ENCODE peak calls at places on chromosomes 11 and 22, in ten cellular contexts. V is body of pancreas; B is heart left ventricle; Q is colonic mucosa; Y is keratinocyte; K is cardiac muscle cell; U is IMR-90; P is CD8-positive, alpha-beta T cell; S is uterus; D is testis. I is an unnamed sample.

GRCh38 chr11:73218106-73218829 is at the start of gene P2RY2:
- DNase-seq in V (peak; percentile 89), B (peak; percentile 85), Q (peak; percentile 93), Y (no peak), K (peak; percentile 79), U (no peak), P (peak; percentile 21), S (peak; percentile 27), D (peak; percentile 53), I (peak; percentile 84)

GRCh38 chr11:108324587-108324986 is 101.7 kb downstream of the ATM start:
- DNase-seq in V (no peak), B (no peak), Q (no peak), Y (no peak), K (no peak), U (peak; percentile 57), P (no peak), S (no peak), D (no peak), I (no peak)

GRCh38 chr11:324131-324530 is 3.5 kb upstream of the IFITM3 start:
- DNase-seq in V (no peak), B (no peak), Q (no peak), Y (no peak), K (no peak), U (no peak), P (no peak), S (peak; percentile 23), D (peak; percentile 26), I (no peak)

GRCh38 chr22:32058656-32059280 is 15.7 kb downstream of the SLC5A1 start:
- DNase-seq in V (no peak), B (peak; percentile 16), Q (no peak), Y (no peak), K (peak; percentile 90), U (no peak), P (no peak), S (no peak), D (no peak), I (no peak)

GRCh38 chr22:44455151-44455962 is 42.7 kb downstream of the RTL6 start:
- DNase-seq in V (peak; percentile 11), B (no peak), Q (peak; percentile 16), Y (no peak), K (no peak), U (no peak), P (peak; percentile 54), S (no peak), D (peak; percentile 15), I (no peak)

GRCh38 chr11:2930705-2931415 is 1.6 kb upstream of the PHLDA2 start:
- DNase-seq in V (peak; percentile 92), B (peak; percentile 43), Q (peak; percentile 95), Y (no peak), K (peak; percentile 72), U (peak; percentile 23), P (peak; percentile 49), S (peak; percentile 44), D (peak; percentile 69), I (peak; percentile 77)

GRCh38 chr11:2810401-2811205 is 75.0 kb downstream of the CDKN1C start:
- DNase-seq in V (no peak), B (no peak), Q (no peak), Y (no peak), K (no peak), U (no peak), P (no peak), S (peak; percentile 23), D (no peak), I (no peak)

GRCh38 chr11:40274017-40274416 is 1185.4 kb downstream of the LRRC4C start:
- DNase-seq in V (no peak), B (no peak), Q (no peak), Y (no peak), K (no peak), U (peak; percentile 46), P (no peak), S (no peak), D (peak; percentile 39), I (no peak)

GRCh38 chr11:64784813-64785581 is 6.7 kb upstream of the SF1 start:
- DNase-seq in V (no peak), B (no peak), Q (no peak), Y (no peak), K (no peak), U (no peak), P (no peak), S (no peak), D (no peak), I (no peak)

GRCh38 chr11:17229481-17230152 is 21.8 kb upstream of the PIK3C2A start:
- DNase-seq in V (no peak), B (no peak), Q (no peak), Y (no peak), K (no peak), U (no peak), P (no peak), S (no peak), D (no peak), I (no peak)

DNA sequence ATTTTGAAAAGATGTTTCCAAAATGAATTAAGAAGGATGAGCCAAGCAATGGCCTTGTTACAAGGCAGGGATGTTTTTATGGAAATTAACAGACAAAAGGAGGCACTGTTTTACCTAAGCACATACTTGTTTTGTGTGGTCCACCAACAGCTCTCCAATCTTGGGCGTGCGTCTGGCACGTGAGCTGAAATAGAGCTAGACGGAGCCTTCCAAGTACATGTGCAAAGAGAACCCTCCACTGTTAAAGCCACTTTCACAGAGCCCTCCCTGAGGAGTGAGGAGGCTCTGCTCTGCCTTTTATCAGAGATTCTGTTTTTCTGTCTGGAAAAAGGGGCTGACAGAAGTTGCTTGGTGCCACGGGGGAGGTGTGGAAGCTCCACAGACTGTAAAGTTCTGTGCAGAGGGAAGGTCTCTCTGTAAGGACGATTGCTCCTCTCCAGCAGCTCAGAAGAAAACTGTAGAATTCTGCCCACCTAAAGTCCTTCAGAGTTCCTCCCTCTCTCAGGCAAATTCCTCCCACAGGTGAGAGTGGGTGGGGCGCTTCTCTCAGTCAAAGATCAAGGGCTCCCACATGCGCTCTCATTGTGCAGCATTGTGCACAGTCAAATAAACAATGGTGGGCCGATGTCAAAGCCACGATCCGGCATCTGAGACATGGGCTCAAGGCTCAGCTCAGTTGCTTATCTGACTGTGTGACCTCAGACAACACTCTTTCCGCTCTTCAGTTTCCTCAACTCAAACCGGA is 92.6 kb upstream of the CSNK2A3 start:
- DNase-seq in V (no peak), B (no peak), Q (no peak), Y (no peak), K (no peak), U (no peak), P (no peak), S (no peak), D (peak; percentile 48), I (no peak)
- H3K4me3 ChIP-seq in V (no peak overlapping the region), B (no peak overlapping the region), Q (no peak overlapping the region), Y (no peak overlapping the region), K (no peak overlapping the region), U (no peak overlapping the region), P (no peak overlapping the region), S (no peak overlapping the region), D (no peak overlapping the region), I (no peak overlapping the region)

GRCh38 chr11:45211732-45212131 is 65.3 kb downstream of the PRDM11 start:
- DNase-seq in V (no peak), B (no peak), Q (no peak), Y (no peak), K (no peak), U (no peak), P (no peak), S (no peak), D (no peak), I (no peak)
- H3K4me1 ChIP-seq in V (peaks cover 4% of the 10 kb centered on the region), B (peaks cover 36% of the 10 kb centered on the region), Q (no peaks in the 10 kb centered on the region), Y (no peaks in the 10 kb centered on the region), K (peaks cover 17% of the 10 kb centered on the region), U (no peaks in the 10 kb centered on the region), P (no peaks in the 10 kb centered on the region), S (no peaks in the 10 kb centered on the region), D (peaks cover 33% of the 10 kb centered on the region), I (peaks cover 11% of the 10 kb centered on the region)

DNA sequence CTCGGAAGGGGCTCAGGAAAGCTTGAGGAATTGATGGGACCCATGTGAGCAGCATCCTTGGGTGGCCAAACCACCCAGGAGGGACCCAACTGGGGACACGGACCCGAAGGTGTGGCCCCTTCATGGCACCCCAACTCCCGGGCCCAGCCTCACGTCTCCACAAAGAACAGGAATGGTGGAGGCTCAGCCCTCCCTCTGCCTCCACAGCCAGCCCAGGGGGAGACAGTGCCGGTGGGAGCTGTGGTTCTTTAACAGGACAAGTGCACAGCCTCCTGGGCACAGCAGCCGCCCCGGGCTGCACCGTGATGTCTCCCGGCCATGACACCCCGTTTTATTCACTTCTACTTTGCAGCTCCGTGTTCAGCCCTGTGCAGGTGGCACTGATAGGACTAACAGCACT is 587.2 kb downstream of the BRD1 start:
- DNase-seq in V (no peak), B (no peak), Q (no peak), Y (no peak), K (no peak), U (no peak), P (no peak), S (no peak), D (peak; percentile 2), I (no peak)
- H3K27me3 ChIP-seq in V (no peaks in the 10 kb centered on the region), B (no peaks in the 10 kb centered on the region), Q (no peaks in the 10 kb centered on the region), Y (no peaks in the 10 kb centered on the region), K (no peaks in the 10 kb centered on the region), U (no peaks in the 10 kb centered on the region), P (no peaks in the 10 kb centered on the region), S (no peaks in the 10 kb centered on the region), D (no peaks in the 10 kb centered on the region), I (no peaks in the 10 kb centered on the region)

GRCh38 chr22:20437253-20438065 is at the start of gene SCARF2:
- DNase-seq in V (peak; percentile 40), B (peak; percentile 78), Q (no peak), Y (no peak), K (peak; percentile 83), U (peak; percentile 62), P (no peak), S (peak; percentile 81), D (no peak), I (no peak)
- H3K4me3 ChIP-seq in V (no peak within 1 kb of the TSS), B (peak within 1 kb of the TSS; percentile 70), Q (peak within 1 kb of the TSS; percentile 36), Y (no peak within 1 kb of the TSS), K (peak within 1 kb of the TSS; percentile 59), U (peak within 1 kb of the TSS; percentile 90), P (peak within 1 kb of the TSS; percentile 48), S (peak within 1 kb of the TSS; percentile 77), D (peak within 1 kb of the TSS; percentile 77), I (no peak within 1 kb of the TSS)